ENCODE peak calls at places on chromosome 2, in six cellular contexts. O, Q, U, N, A and J are unnamed samples. For H3K9me3 and H3K36me3, the result is how much of the 10 kb centered on the place peaks cover.

GRCh38 chr2:173741715-173742114 is 223.5 kb downstream of the SP3 start:
- DNase-seq in O (no peak), Q (no peak), U (no peak), N (no peak), A (no peak), J (no peak)

GRCh38 chr2:89767581-89768435 is 1076.3 kb downstream of the RPIA start:
- DNase-seq in N (peak), Q (no peak), A (peak), U (peak), O (peak), J (peak)

GRCh38 chr2:148282201-148282600 is 261.3 kb downstream of the MBD5 start:
- DNase-seq in U (no peak), Q (peak), A (no peak), O (no peak), N (no peak), J (no peak)

GRCh38 chr2:8633735-8634313 is 48.0 kb upstream of the ID2 start:
- DNase-seq in A (peak), O (peak), N (no peak), Q (peak), U (peak), J (no peak)

GRCh38 chr2:158619496-158619895 is 162.7 kb downstream of the PKP4 start:
- DNase-seq in A (no peak), N (no peak), U (no peak), O (no peak), Q (peak), J (no peak)

GRCh38 chr2:219517954-219518778 is 3.9 kb downstream of the ASIC4 start:
- DNase-seq in N (no peak), A (no peak), U (no peak), Q (no peak), O (no peak), J (no peak)

GRCh38 chr2:151049746-151050145 is 211.9 kb downstream of the RBM43 start:
- DNase-seq in Q (peak), N (no peak), A (no peak), U (no peak), O (no peak), J (no peak)

GRCh38 chr2:100902833-100903405 is 83.0 kb downstream of the NPAS2 start:
- DNase-seq in N (no peak), A (no peak), O (no peak), Q (peak), U (no peak), J (no peak)

GRCh38 chr2:183209395-183210028 is 85.3 kb downstream of the NUP35 start:
- DNase-seq in A (no peak), Q (no peak), O (no peak), N (no peak), U (no peak), J (no peak)

GRCh38 chr2:135984199-135985017 is 1.0 kb downstream of the DARS1 start:
- DNase-seq in N (no peak), Q (no peak), O (no peak), A (no peak), U (no peak), J (no peak)

GRCh38 chr2:207390302-207391095 is 139.3 kb upstream of the CREB1 start:
- DNase-seq in Q (no peak), A (no peak), U (no peak), N (no peak), O (no peak), J (no peak)

GRCh38 chr2:8694737-8695136 is 12.9 kb downstream of the ID2 start:
- DNase-seq in O (no peak), U (no peak), N (no peak), A (no peak), Q (peak), J (no peak)

GRCh38 chr2:57890462-57890861 is 156.1 kb upstream of the VRK2 start:
- DNase-seq in O (no peak), Q (no peak), N (no peak), U (no peak), A (no peak), J (no peak)

GRCh38 chr2:128321784-128322650 is 3.3 kb upstream of the HS6ST1 start:
- DNase-seq in N (peak), O (peak), Q (peak), A (peak), U (peak), J (peak)

GRCh38 chr2:195363496-195363895 is 293.5 kb upstream of the SLC39A10 start:
- DNase-seq in A (no peak), U (no peak), N (no peak), O (no peak), Q (no peak), J (no peak)

GRCh38 chr2:146412625-146413024 is 1432.2 kb upstream of the ACVR2A start:
- DNase-seq in A (no peak), N (peak), Q (no peak), O (peak), U (no peak), J (no peak)

GRCh38 chr2:30784682-30785081 is 22.6 kb downstream of the CAPN13 start:
- DNase-seq in A (no peak), N (no peak), U (no peak), Q (no peak), O (no peak), J (no peak)

GRCh38 chr2:127607399-127607908 is 38.5 kb upstream of the GPR17 start:
- DNase-seq in U (no peak), O (peak), Q (no peak), A (peak), N (no peak), J (no peak)

GRCh38 chr2:55120634-55121359 is 70.5 kb upstream of the RTN4 start:
- DNase-seq in O (no peak), Q (peak), N (peak), A (peak), U (peak), J (peak)

GRCh38 chr2:71700880-71701397 is 247.6 kb downstream of the DYSF start:
- DNase-seq in Q (peak), N (no peak), U (peak), O (peak), A (peak), J (peak)

GRCh38 chr2:235864746-235865535 is 303.2 kb downstream of the GBX2 start:
- DNase-seq in A (no peak), N (peak), O (no peak), U (no peak), Q (no peak), J (no peak)

GRCh38 chr2:231228223-231228622 is 29.8 kb downstream of the ARMC9 start:
- DNase-seq in N (peak), O (no peak), U (no peak), A (no peak), Q (no peak), J (no peak)

GRCh38 chr2:68476454-68476853 is 9.1 kb downstream of the APLF start:
- DNase-seq in A (no peak), Q (no peak), U (no peak), N (no peak), O (no peak), J (no peak)

GRCh38 chr2:10469955-10470568 is 21.9 kb upstream of the ODC1 start:
- DNase-seq in A (no peak), Q (no peak), N (no peak), U (peak), O (peak), J (no peak)

GRCh38 chr2:184677171-184677570 is 78.8 kb downstream of the ZNF804A start:
- DNase-seq in N (no peak), Q (peak), O (no peak), A (no peak), U (no peak), J (no peak)

GRCh38 chr2:12719400-12720104 is 2.8 kb downstream of the TRIB2 start:
- DNase-seq in O (no peak), A (no peak), N (no peak), Q (peak), U (no peak), J (no peak)

GRCh38 chr2:152861349-152861942 is 143.0 kb downstream of the ARL6IP6 start:
- DNase-seq in U (no peak), Q (peak), A (no peak), N (no peak), O (no peak), J (peak)

GRCh38 chr2:98545591-98545990 is 62.7 kb downstream of the COA5 start:
- DNase-seq in A (no peak), U (no peak), Q (no peak), O (no peak), N (no peak), J (no peak)

DNA sequence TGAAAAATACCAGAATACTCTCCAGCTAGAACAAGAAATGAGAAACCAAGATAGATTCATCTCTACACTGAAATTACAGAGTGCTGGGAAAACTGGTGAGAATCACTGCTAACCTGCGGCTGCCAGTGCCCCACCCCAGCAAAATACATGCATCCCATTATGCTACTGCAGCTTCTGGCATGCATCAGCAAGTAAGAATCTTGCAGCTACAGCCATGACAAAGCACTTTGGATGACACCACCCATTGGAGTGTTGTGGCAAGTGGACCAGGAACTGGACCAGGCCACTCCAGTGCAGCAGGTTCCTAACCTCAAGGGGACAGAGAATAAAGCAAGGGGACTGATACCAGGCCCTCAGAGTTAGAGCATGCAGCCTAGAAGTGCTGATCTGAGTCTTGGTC is 378.8 kb upstream of the ETAA1 start:
- DNase-seq in A (no peak), N (no peak), U (no peak), O (no peak), Q (no peak), J (no peak)
- H3K9me3 ChIP-seq in A (under half), N (under half), U (under half), O (under half), Q (under half), J (under half)

GRCh38 chr2:73746015-73746876 is 9.1 kb upstream of the TPRKB start:
- DNase-seq in U (no peak), N (no peak), Q (no peak), A (no peak), O (peak), J (no peak)
- TF ChIP-seq CTCF in U (no peak), N (no peak), Q (no peak), A (no peak), O (no peak), J (no peak)

DNA sequence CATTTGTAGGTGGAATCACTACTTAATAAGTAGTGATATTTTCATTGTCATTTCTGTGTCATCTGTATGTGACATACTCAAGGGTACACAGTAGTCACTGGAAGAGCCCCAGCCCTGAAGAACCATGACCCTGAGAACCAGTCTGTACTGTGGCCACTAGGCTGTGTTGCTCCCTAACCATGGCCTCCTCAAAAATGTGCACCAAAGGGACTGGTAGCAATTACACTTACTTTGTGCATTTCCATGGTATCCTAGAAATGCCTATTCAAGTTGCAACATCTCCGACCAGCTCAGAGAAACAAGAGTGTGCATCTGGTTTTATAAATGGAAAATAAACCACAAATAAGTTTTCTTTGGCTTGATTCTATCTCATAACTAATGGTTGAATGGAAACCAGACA is 155.1 kb downstream of the DOCK10 start:
- DNase-seq in Q (peak), A (no peak), O (no peak), N (no peak), U (no peak), J (no peak)
- H3K36me3 ChIP-seq in Q (under half), A (under half), O (under half), N (under half), U (under half), J (under half)

GRCh38 chr2:4516362-4516761 is 813.0 kb downstream of the DCDC2C start:
- DNase-seq in U (no peak), O (no peak), Q (no peak), A (no peak), N (no peak), J (no peak)

GRCh38 chr2:4522498-4523421 is 819.4 kb downstream of the DCDC2C start:
- DNase-seq in A (no peak), Q (no peak), O (no peak), N (no peak), U (no peak), J (no peak)

GRCh38 chr2:4518596-4518995 is 815.2 kb downstream of the DCDC2C start:
- DNase-seq in N (no peak), A (no peak), Q (no peak), O (no peak), U (no peak), J (no peak)
- H3K9me3 ChIP-seq in N (under half), A (under half), Q (under half), O (under half), U (under half), J (under half)

GRCh38 chr2:112579280-112579679 is 5.1 kb upstream of the CHCHD5 start:
- DNase-seq in O (no peak), Q (peak), A (no peak), N (no peak), U (no peak), J (no peak)

GRCh38 chr2:112582314-112582746 is 2.1 kb upstream of the CHCHD5 start:
- DNase-seq in U (no peak), N (no peak), O (no peak), Q (peak), A (no peak), J (peak)

GRCh38 chr2:112580084-112580483 is 4.3 kb upstream of the CHCHD5 start:
- DNase-seq in U (no peak), N (no peak), Q (no peak), O (no peak), A (no peak), J (no peak)

GRCh38 chr2:112572005-112572404 is 12.4 kb upstream of the CHCHD5 start:
- DNase-seq in N (no peak), U (no peak), O (no peak), A (no peak), Q (no peak), J (no peak)

GRCh38 chr2:112577756-112578155 is 6.7 kb upstream of the CHCHD5 start:
- DNase-seq in Q (peak), A (no peak), N (no peak), O (no peak), U (no peak), J (no peak)
- TF ChIP-seq CTCF in Q (peak), A (no peak), N (no peak), O (no peak), U (no peak), J (no peak)